ENCODE peak calls at places on chromosomes 2 and 18, in nine cellular contexts. Z, E, S, N, K, V, J, T and I are unnamed samples.

GRCh38 chr2:197813093-197813787 is 8.8 kb downstream of the PLCL1 start:
- DNase-seq in S (peak), Z (peak), K (no peak), V (peak), E (no peak), N (no peak), T (no peak), J (peak), I (peak)

GRCh38 chr2:99470957-99471356 is 18.9 kb downstream of the REV1 start:
- DNase-seq in K (no peak), V (no peak), S (no peak), N (no peak), E (no peak), T (no peak), J (no peak), Z (no peak), I (no peak)

GRCh38 chr2:96527990-96528679 is 8.4 kb upstream of the ARID5A start:
- DNase-seq in J (no peak), T (no peak), V (peak), N (no peak), S (no peak), K (no peak), E (no peak), Z (no peak), I (no peak)

GRCh38 chr2:236826727-236827126 is 257.1 kb downstream of the ACKR3 start:
- DNase-seq in Z (no peak), K (no peak), T (no peak), N (no peak), J (no peak), V (no peak), S (no peak), E (no peak), I (no peak)

GRCh38 chr2:51717318-51717717 is 685.4 kb upstream of the NRXN1 start:
- DNase-seq in S (peak), N (no peak), K (peak), T (no peak), V (no peak), Z (peak), E (no peak), J (peak), I (peak)

GRCh38 chr2:199228887-199229819 is 228.6 kb downstream of the SATB2 start:
- DNase-seq in J (peak), Z (peak), E (peak), S (peak), K (peak), N (no peak), T (no peak), V (peak), I (peak)

GRCh38 chr2:35033748-35034147 is 1321.8 kb upstream of the CRIM1 start:
- DNase-seq in E (no peak), J (no peak), K (no peak), S (no peak), N (no peak), V (no peak), Z (no peak), T (no peak), I (no peak)

GRCh38 chr2:23620841-23621341 is 235.9 kb downstream of the KLHL29 start:
- DNase-seq in J (peak), E (no peak), V (no peak), S (peak), Z (no peak), K (no peak), T (no peak), N (no peak), I (no peak)

GRCh38 chr2:134852518-134852917 is 14.1 kb downstream of the ACMSD start:
- DNase-seq in S (no peak), V (no peak), Z (no peak), E (no peak), T (no peak), K (no peak), J (no peak), N (no peak), I (peak)

GRCh38 chr2:104786204-104786603 is 67.7 kb upstream of the POU3F3 start:
- DNase-seq in S (no peak), E (no peak), J (no peak), Z (no peak), V (no peak), K (no peak), T (no peak), N (no peak), I (no peak)

DNA sequence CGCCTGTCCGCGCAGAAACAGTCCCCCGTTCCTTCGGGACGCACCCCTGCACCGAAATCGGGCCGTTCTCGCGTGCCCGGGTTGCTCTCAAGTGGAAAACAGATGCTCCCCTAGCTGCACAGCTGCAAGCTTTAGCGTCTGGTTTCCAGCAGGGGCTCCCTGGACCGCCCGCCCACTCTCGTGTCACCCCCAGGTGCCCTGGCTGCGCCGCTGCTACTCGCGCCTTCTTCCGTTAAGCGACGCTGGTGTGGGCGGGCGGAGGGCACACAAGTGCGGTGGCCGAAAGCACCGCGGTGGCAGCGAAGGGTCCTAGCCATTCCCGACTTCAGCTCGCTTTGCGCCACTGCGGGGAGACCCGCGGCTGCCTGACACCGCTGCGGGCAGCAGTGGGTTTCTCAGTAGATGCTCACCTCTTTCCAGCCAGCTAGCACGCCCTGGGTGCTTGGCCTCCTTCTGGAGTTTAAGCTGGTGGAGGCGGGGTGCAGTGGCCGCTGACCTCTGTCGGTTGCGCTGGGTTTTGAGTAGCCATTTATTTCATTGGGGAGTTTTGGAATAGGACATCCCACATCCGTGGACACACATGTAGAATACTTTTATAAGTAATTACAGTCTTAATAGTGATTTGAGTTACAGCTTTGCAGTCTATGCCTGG is 806 bp downstream of the ZNF407 start:
- DNase-seq in J (peak), E (no peak), K (no peak), T (no peak), Z (peak), N (peak), S (peak), V (peak), I (peak)
- TF ChIP-seq CTCF in J (no peak), E (no peak), K (no peak), T (no peak), Z (no peak), N (peak), S (peak), V (peak), I (peak)

GRCh38 chr2:201275991-201276390 is 15.7 kb downstream of the CASP8 start:
- DNase-seq in K (no peak), T (no peak), V (no peak), S (no peak), Z (no peak), N (no peak), E (no peak), J (no peak), I (no peak)
- TF ChIP-seq CTCF in K (no peak), T (peak), V (no peak), S (no peak), Z (no peak), N (no peak), E (no peak), J (no peak), I (peak)

DNA sequence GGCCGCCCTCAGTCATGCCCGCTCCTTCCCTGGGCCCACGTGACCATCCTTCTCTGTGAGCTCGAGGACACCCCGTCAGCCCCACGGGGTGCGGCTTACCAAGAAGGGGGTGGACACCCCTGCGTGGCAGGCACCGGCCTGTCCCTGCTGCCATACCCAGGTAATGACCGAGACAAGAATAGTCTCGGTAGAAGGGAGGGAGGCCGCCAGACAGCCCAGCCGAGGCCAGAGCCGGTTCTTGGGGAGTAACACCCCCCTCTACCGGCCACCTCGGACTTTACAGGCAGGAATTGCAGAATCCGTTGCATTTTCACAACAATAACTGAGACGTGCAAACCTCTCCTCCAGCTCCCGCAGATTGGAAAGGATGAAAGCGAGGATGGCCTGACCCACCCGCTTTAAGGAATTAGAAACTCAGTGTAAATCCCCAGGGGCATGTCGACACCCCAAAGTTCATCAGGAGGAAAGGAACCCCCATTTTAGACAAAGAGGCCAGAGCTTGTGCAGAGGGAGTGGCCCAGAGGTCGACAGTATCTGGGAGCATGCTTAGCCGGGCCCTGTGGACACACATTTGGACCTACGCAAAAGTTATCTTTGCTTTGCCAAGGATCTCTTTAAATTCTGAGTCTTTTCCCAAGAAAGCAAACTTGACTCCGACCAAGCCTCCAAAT is 60.1 kb upstream of the GLI2 start:
- DNase-seq in Z (peak), N (peak), E (no peak), S (peak), K (no peak), J (peak), V (peak), T (peak), I (peak)
- TF ChIP-seq CTCF in Z (peak), N (peak), E (peak), S (peak), K (peak), J (peak), V (peak), T (peak), I (peak)

GRCh38 chr2:55063713-55064323 is 13.6 kb upstream of the RTN4 start:
- DNase-seq in N (no peak), Z (peak), K (no peak), J (no peak), T (no peak), V (no peak), E (no peak), S (no peak), I (no peak)
- TF ChIP-seq CTCF in N (no peak), Z (peak), K (no peak), J (peak), T (no peak), V (no peak), E (peak), S (no peak), I (peak)

GRCh38 chr2:179355881-179356280 is 91.2 kb upstream of the SESTD1 start:
- DNase-seq in J (no peak), V (no peak), Z (no peak), E (no peak), K (no peak), T (no peak), S (peak), N (no peak), I (no peak)

GRCh38 chr2:179352181-179352580 is 87.5 kb upstream of the SESTD1 start:
- DNase-seq in K (no peak), N (no peak), E (no peak), Z (no peak), J (no peak), V (no peak), S (no peak), T (no peak), I (no peak)

GRCh38 chr2:179349670-179350303 is 85.2 kb upstream of the SESTD1 start:
- DNase-seq in Z (no peak), K (no peak), V (no peak), T (no peak), J (no peak), N (no peak), S (no peak), E (no peak), I (no peak)

GRCh38 chr2:179354296-179354695 is 89.7 kb upstream of the SESTD1 start:
- DNase-seq in E (no peak), K (no peak), J (no peak), T (no peak), V (no peak), S (no peak), N (no peak), Z (no peak), I (no peak)

GRCh38 chr2:179354739-179355537 is 90.3 kb upstream of the SESTD1 start:
- DNase-seq in V (no peak), S (no peak), T (no peak), Z (no peak), E (no peak), J (peak), N (no peak), K (no peak), I (no peak)
- TF ChIP-seq CTCF in V (peak), S (peak), T (peak), Z (peak), E (peak), J (peak), N (no peak), K (no peak), I (peak)

DNA sequence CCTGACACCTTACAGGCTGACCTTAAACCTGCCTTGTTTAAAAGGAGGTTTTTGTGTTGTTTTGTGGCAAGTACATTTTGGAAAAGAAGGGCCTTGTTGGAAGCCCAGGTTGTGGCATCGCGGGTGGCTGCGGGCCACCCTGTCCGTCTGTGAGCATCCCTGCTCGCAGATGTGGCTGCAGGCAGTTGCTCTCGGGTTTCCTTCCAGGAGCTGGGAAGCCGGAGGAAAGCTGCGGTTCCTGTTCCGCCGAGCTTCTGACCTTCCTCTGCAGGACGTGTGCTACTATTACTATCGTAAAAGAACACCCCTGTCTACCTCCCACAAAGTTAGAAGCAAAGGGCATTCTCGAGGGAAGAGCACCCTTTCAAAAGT is 759 bp downstream of the MFF start:
- DNase-seq in V (peak), S (peak), T (peak), J (peak), K (peak), E (peak), N (no peak), Z (peak), I (peak)
- TF ChIP-seq CTCF in V (no peak), S (no peak), T (no peak), J (no peak), K (no peak), E (peak), N (no peak), Z (no peak), I (no peak)

GRCh38 chr18:59055345-59056032 is 84.2 kb upstream of the SEC11C start:
- DNase-seq in T (no peak), K (no peak), J (no peak), N (no peak), S (no peak), E (no peak), V (peak), Z (peak), I (no peak)
- TF ChIP-seq CTCF in T (no peak), K (no peak), J (peak), N (no peak), S (peak), E (peak), V (peak), Z (no peak), I (peak)

DNA sequence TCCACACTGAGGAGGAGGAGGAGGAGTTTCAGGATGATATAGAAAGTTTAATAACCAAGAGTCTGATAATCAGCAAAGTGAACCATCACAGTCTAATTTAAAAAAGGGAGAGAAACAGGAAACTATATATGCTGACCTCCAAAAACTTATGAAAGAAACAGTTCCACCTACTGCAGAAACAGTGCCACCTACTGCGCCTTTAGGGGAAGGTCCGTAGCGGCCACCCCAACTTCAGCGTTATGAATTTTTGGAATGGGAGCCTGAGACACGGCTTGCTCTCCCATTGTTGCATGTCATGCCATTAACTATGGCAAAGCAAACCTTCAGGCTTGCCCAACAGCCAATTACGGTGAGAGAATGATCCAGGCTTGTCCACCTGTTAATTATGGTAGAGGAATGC is 1719.2 kb upstream of the LRRTM1 start:
- DNase-seq in K (no peak), V (no peak), T (peak), E (no peak), N (no peak), Z (no peak), J (no peak), S (no peak), I (no peak)
- TF ChIP-seq CTCF in K (no peak), V (no peak), T (no peak), E (no peak), N (peak), Z (no peak), J (no peak), S (no peak), I (no peak)

DNA sequence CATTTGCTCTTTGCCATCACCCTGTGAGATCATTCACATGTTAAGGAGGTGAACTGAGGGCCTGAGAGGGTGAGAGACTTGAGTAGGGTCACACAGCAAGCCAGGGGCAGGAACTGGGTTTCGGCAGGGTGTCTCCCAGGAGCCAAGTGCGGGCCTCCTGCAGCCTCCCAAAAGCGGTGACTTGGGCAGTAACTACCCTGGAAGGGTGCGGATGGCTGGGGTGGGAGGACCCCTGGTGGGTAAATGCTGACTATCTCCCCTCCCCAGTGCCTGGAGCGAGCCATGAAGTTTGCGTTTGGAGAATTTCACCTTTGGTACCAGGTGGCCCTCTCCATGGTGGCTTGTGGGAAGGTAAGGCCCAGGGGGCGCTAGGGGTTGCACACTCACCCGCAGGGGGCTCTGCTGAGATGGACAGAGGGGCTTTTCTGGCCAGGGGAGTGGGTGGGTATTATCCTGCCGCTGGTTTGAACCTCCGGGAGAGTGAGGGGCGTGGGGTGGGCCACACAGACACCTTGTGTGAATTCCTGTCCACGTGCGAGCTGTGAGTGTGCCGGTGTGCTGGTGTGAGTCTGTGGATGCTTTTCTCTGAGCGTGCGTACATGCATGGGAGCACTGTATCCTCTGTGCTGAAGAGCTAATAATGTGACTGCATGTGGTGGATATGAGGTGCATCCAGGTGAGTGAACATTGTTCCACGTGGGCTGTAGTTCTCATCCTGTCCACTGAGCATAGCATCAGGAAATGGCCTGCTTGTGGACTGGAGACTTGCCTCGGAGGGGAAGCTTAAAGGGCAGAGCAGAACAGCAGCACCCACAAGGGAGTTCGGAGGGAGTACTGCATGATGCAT is 91.0 kb upstream of the MCFD2 start:
- DNase-seq in E (no peak), N (no peak), Z (no peak), T (no peak), S (no peak), V (no peak), K (no peak), J (no peak), I (no peak)
- TF ChIP-seq CTCF in E (no peak), N (no peak), Z (peak), T (no peak), S (no peak), V (no peak), K (no peak), J (no peak), I (peak)

GRCh38 chr2:181231886-181232644 is 225.1 kb upstream of the ITGA4 start:
- DNase-seq in J (peak), Z (no peak), T (no peak), K (no peak), S (peak), V (peak), E (peak), N (no peak), I (peak)
- TF ChIP-seq CTCF in J (no peak), Z (no peak), T (no peak), K (no peak), S (peak), V (no peak), E (no peak), N (no peak), I (peak)